ENCODE peak calls at places on chromosome 22, in ten cellular contexts. One of them, this sample, is unnamed.

GRCh38 chr22:29092243-29092642 is 19.4 kb downstream of the KREMEN1 start:
- DNase-seq in fibroblast of lung: no peak
- DNase-seq in OCI-LY7: no peak
- DNase-seq in heart right ventricle: no peak
- DNase-seq in brain microvascular endothelial cell: no peak
- DNase-seq in ovary: no peak
- DNase-seq in gastrocnemius medialis: no peak
- DNase-seq in substantia nigra: no peak
- DNase-seq in astrocyte: no peak
- DNase-seq in transverse colon: no peak
- DNase-seq in this sample: no peak

GRCh38 chr22:47793304-47794101 is 1031.1 kb downstream of the TBC1D22A start:
- DNase-seq in OCI-LY7: peak
- DNase-seq in gastrocnemius medialis: no peak
- DNase-seq in fibroblast of lung: no peak
- DNase-seq in transverse colon: no peak
- DNase-seq in brain microvascular endothelial cell: no peak
- DNase-seq in astrocyte: no peak
- DNase-seq in heart right ventricle: no peak
- DNase-seq in substantia nigra: no peak
- DNase-seq in ovary: no peak
- DNase-seq in this sample: no peak

GRCh38 chr22:37203354-37204044 is 8.8 kb downstream of the SSTR3 start:
- DNase-seq in substantia nigra: no peak
- DNase-seq in fibroblast of lung: no peak
- DNase-seq in heart right ventricle: no peak
- DNase-seq in astrocyte: no peak
- DNase-seq in OCI-LY7: no peak
- DNase-seq in gastrocnemius medialis: no peak
- DNase-seq in brain microvascular endothelial cell: no peak
- DNase-seq in ovary: no peak
- DNase-seq in transverse colon: no peak
- DNase-seq in this sample: no peak

GRCh38 chr22:25013634-25014033 is 61.1 kb downstream of the KIAA1671 start:
- DNase-seq in substantia nigra: no peak
- DNase-seq in heart right ventricle: no peak
- DNase-seq in OCI-LY7: no peak
- DNase-seq in brain microvascular endothelial cell: no peak
- DNase-seq in fibroblast of lung: no peak
- DNase-seq in astrocyte: no peak
- DNase-seq in gastrocnemius medialis: no peak
- DNase-seq in ovary: no peak
- DNase-seq in transverse colon: peak
- DNase-seq in this sample: peak

GRCh38 chr22:32737811-32738210 is 63.7 kb upstream of the TIMP3 start:
- DNase-seq in ovary: no peak
- DNase-seq in transverse colon: no peak
- DNase-seq in substantia nigra: no peak
- DNase-seq in astrocyte: peak
- DNase-seq in fibroblast of lung: peak
- DNase-seq in brain microvascular endothelial cell: no peak
- DNase-seq in heart right ventricle: no peak
- DNase-seq in gastrocnemius medialis: no peak
- DNase-seq in OCI-LY7: no peak
- DNase-seq in this sample: no peak

GRCh38 chr22:44752285-44753188 is at the start of gene ARHGAP8:
- DNase-seq in transverse colon: peak
- DNase-seq in ovary: no peak
- DNase-seq in brain microvascular endothelial cell: no peak
- DNase-seq in OCI-LY7: no peak
- DNase-seq in fibroblast of lung: no peak
- DNase-seq in substantia nigra: no peak
- DNase-seq in heart right ventricle: no peak
- DNase-seq in astrocyte: no peak
- DNase-seq in gastrocnemius medialis: no peak
- DNase-seq in this sample: no peak

GRCh38 chr22:31346255-31346732 is at the start of gene PATZ1:
- DNase-seq in substantia nigra: peak
- DNase-seq in gastrocnemius medialis: peak
- DNase-seq in brain microvascular endothelial cell: peak
- DNase-seq in fibroblast of lung: peak
- DNase-seq in transverse colon: peak
- DNase-seq in ovary: peak
- DNase-seq in heart right ventricle: no peak
- DNase-seq in OCI-LY7: peak
- DNase-seq in astrocyte: peak
- DNase-seq in this sample: peak

GRCh38 chr22:26542831-26543230 is 30.6 kb upstream of the TFIP11 start:
- DNase-seq in astrocyte: no peak
- DNase-seq in substantia nigra: no peak
- DNase-seq in OCI-LY7: peak
- DNase-seq in transverse colon: no peak
- DNase-seq in ovary: no peak
- DNase-seq in gastrocnemius medialis: no peak
- DNase-seq in heart right ventricle: no peak
- DNase-seq in brain microvascular endothelial cell: no peak
- DNase-seq in fibroblast of lung: no peak
- DNase-seq in this sample: no peak

GRCh38 chr22:20981787-20982562 is at the start of gene LZTR1:
- DNase-seq in ovary: peak
- DNase-seq in substantia nigra: peak
- DNase-seq in transverse colon: peak
- DNase-seq in fibroblast of lung: peak
- DNase-seq in OCI-LY7: peak
- DNase-seq in heart right ventricle: peak
- DNase-seq in astrocyte: peak
- DNase-seq in gastrocnemius medialis: peak
- DNase-seq in brain microvascular endothelial cell: peak
- DNase-seq in this sample: peak

GRCh38 chr22:16917144-16918003 is 90.6 kb downstream of the GAB4 start:
- DNase-seq in fibroblast of lung: peak
- DNase-seq in gastrocnemius medialis: peak
- DNase-seq in ovary: peak
- DNase-seq in astrocyte: no peak
- DNase-seq in substantia nigra: peak
- DNase-seq in transverse colon: peak
- DNase-seq in heart right ventricle: peak
- DNase-seq in OCI-LY7: peak
- DNase-seq in brain microvascular endothelial cell: peak
- DNase-seq in this sample: peak

GRCh38 chr22:20980523-20980922 is 1.6 kb upstream of the LZTR1 start:
- DNase-seq in ovary: no peak
- DNase-seq in substantia nigra: no peak
- DNase-seq in gastrocnemius medialis: no peak
- DNase-seq in OCI-LY7: no peak
- DNase-seq in brain microvascular endothelial cell: no peak
- DNase-seq in transverse colon: no peak
- DNase-seq in heart right ventricle: no peak
- DNase-seq in fibroblast of lung: no peak
- DNase-seq in astrocyte: no peak
- DNase-seq in this sample: no peak

GRCh38 chr22:46012182-46012880 is 35.4 kb upstream of the WNT7B start:
- DNase-seq in heart right ventricle: no peak
- DNase-seq in ovary: peak
- DNase-seq in gastrocnemius medialis: peak
- DNase-seq in transverse colon: peak
- DNase-seq in brain microvascular endothelial cell: no peak
- DNase-seq in OCI-LY7: no peak
- DNase-seq in fibroblast of lung: no peak
- DNase-seq in substantia nigra: no peak
- DNase-seq in astrocyte: no peak
- DNase-seq in this sample: peak
- H3K27ac ChIP-seq in heart right ventricle: peak
- H3K27ac ChIP-seq in ovary: peak
- H3K27ac ChIP-seq in gastrocnemius medialis: peak
- H3K27ac ChIP-seq in transverse colon: peak
- H3K27ac ChIP-seq in brain microvascular endothelial cell: no peak
- H3K27ac ChIP-seq in OCI-LY7: no peak
- H3K27ac ChIP-seq in fibroblast of lung: peak
- H3K27ac ChIP-seq in substantia nigra: peak
- H3K27ac ChIP-seq in astrocyte: peak
- H3K27ac ChIP-seq in this sample: peak

DNA sequence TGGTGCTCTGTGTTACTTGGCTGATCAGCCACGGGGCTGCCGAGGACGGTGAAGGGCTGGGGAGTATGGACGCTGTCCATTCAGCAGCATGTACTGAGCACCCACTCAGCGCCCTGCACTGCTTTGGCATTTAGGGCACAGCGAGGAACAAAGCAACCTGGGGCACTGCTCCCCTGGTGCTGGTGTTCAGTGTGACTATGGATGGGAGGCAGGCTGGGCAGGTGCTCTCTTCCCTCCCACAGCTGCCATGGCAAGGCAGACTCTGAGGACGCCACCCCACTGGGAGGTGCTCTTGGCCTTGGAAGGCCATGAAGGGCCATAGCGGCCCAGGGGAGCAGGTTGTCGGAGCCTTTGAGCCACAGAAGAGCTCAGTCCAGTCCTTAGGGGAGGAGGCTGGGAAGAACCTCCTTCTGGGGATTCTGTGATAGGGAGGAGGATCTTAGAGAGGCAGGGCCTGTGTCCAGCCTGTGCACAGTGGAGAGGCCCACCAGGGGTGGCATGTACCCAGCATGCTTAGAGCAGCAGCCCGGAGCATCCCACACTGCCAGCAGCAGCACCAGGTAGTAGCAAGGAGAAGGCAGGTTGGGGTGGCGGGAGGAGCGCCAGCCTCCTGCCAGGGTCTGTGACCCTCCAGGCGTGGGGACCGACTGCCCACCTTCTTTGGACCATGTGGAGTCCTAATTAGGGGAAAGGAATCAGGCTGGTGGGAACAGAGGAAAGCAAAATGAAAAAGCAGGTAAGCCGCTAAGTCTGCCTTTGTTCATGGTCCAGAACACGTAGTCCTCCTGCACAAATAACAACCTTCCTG is 141.8 kb downstream of the MPPED1 start:
- DNase-seq in brain microvascular endothelial cell: no peak
- DNase-seq in heart right ventricle: no peak
- DNase-seq in substantia nigra: no peak
- DNase-seq in ovary: no peak
- DNase-seq in gastrocnemius medialis: no peak
- DNase-seq in astrocyte: no peak
- DNase-seq in OCI-LY7: no peak
- DNase-seq in transverse colon: no peak
- DNase-seq in fibroblast of lung: no peak
- DNase-seq in this sample: no peak
- H3K27ac ChIP-seq in brain microvascular endothelial cell: no peak
- H3K27ac ChIP-seq in heart right ventricle: no peak
- H3K27ac ChIP-seq in substantia nigra: no peak
- H3K27ac ChIP-seq in ovary: no peak
- H3K27ac ChIP-seq in gastrocnemius medialis: no peak
- H3K27ac ChIP-seq in astrocyte: no peak
- H3K27ac ChIP-seq in OCI-LY7: no peak
- H3K27ac ChIP-seq in transverse colon: no peak
- H3K27ac ChIP-seq in fibroblast of lung: no peak
- H3K27ac ChIP-seq in this sample: no peak

GRCh38 chr22:34931026-34931425 is 134.9 kb upstream of the ISX start:
- DNase-seq in transverse colon: no peak
- DNase-seq in brain microvascular endothelial cell: no peak
- DNase-seq in heart right ventricle: no peak
- DNase-seq in gastrocnemius medialis: no peak
- DNase-seq in ovary: no peak
- DNase-seq in fibroblast of lung: no peak
- DNase-seq in astrocyte: no peak
- DNase-seq in substantia nigra: no peak
- DNase-seq in OCI-LY7: no peak
- DNase-seq in this sample: no peak
- H3K27ac ChIP-seq in transverse colon: no peak
- H3K27ac ChIP-seq in brain microvascular endothelial cell: no peak
- H3K27ac ChIP-seq in heart right ventricle: no peak
- H3K27ac ChIP-seq in gastrocnemius medialis: no peak
- H3K27ac ChIP-seq in ovary: no peak
- H3K27ac ChIP-seq in fibroblast of lung: no peak
- H3K27ac ChIP-seq in astrocyte: no peak
- H3K27ac ChIP-seq in substantia nigra: no peak
- H3K27ac ChIP-seq in OCI-LY7: no peak
- H3K27ac ChIP-seq in this sample: no peak

DNA sequence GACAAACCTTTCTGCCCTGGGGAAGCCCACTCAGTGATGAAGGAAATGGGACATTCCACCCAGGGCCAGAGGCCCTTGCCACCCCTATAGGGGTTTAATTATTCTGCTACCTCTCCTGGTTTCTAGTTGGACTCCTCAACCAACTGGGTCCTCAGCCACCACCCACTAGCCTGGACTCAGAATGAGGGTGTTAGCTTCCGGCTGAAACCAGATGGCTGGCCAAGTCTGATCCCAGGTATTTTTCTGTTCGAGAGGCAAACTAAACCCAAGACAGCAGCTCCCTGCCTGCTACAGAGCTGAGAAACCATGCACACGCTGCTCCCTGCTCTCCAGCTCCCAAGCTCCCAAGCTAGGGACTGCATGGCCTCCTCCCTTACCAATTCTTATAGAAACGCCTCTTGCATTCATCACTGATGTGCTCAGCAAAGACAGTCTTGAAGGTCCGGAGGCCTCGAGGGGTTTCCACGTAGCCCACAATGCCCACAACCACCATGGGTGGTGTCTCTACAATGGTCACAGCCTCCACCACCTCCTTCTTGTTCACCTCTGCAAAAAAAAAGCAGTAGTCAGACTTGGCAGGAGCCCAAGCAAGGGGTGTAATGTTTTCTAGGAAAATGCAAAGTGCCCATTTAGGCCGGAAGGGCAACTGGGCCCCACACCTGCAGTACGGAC is 2.2 kb downstream of the RPL3 start:
- DNase-seq in OCI-LY7: peak
- DNase-seq in gastrocnemius medialis: no peak
- DNase-seq in substantia nigra: no peak
- DNase-seq in ovary: no peak
- DNase-seq in fibroblast of lung: peak
- DNase-seq in heart right ventricle: no peak
- DNase-seq in brain microvascular endothelial cell: no peak
- DNase-seq in astrocyte: no peak
- DNase-seq in transverse colon: peak
- DNase-seq in this sample: no peak
- H3K27ac ChIP-seq in OCI-LY7: peak
- H3K27ac ChIP-seq in gastrocnemius medialis: peak
- H3K27ac ChIP-seq in substantia nigra: no peak
- H3K27ac ChIP-seq in ovary: no peak
- H3K27ac ChIP-seq in fibroblast of lung: peak
- H3K27ac ChIP-seq in heart right ventricle: peak
- H3K27ac ChIP-seq in brain microvascular endothelial cell: peak
- H3K27ac ChIP-seq in astrocyte: peak
- H3K27ac ChIP-seq in transverse colon: peak
- H3K27ac ChIP-seq in this sample: peak

DNA sequence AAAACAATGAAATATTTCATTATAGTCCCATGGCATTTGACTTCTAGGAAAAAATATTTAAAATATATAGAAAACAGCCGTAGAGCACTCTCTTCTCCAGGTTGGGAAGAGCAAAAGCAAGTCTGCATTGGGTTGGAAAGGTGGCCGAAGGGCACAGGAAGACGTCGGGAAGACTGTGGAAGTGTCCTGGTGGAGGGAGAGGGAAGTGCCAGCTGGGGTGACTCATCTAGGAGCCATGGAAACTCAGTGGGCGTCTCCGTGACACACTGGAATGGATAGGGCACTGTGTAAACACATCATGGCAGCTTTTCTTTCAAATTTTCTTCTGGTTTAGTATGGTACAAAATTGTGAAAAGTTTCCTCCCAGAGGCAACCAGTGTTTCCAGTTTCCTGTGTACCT is 12.7 kb downstream of the GTPBP1 start:
- DNase-seq in brain microvascular endothelial cell: peak
- DNase-seq in substantia nigra: no peak
- DNase-seq in gastrocnemius medialis: peak
- DNase-seq in astrocyte: peak
- DNase-seq in OCI-LY7: no peak
- DNase-seq in transverse colon: peak
- DNase-seq in heart right ventricle: no peak
- DNase-seq in fibroblast of lung: peak
- DNase-seq in ovary: peak
- DNase-seq in this sample: peak
- H3K27ac ChIP-seq in brain microvascular endothelial cell: no peak
- H3K27ac ChIP-seq in substantia nigra: peak
- H3K27ac ChIP-seq in gastrocnemius medialis: peak
- H3K27ac ChIP-seq in astrocyte: peak
- H3K27ac ChIP-seq in OCI-LY7: no peak
- H3K27ac ChIP-seq in transverse colon: peak
- H3K27ac ChIP-seq in heart right ventricle: no peak
- H3K27ac ChIP-seq in fibroblast of lung: peak
- H3K27ac ChIP-seq in ovary: no peak
- H3K27ac ChIP-seq in this sample: no peak